ENCODE peak calls at places on chromosomes 6 and 20, in eight cellular contexts. H is left lung, K is HCT116, T is epithelial cell of esophagus, Q is AG10803, C is IMR-90, B is epithelial cell of proximal tubule, L is GM23338. X is an unnamed sample.

GRCh38 chr6:17816921-17817611 is 110.3 kb upstream of the NUP153 start:
- DNase-seq in H (no peak), K (no peak), T (no peak), Q (peak), C (peak), B (peak), L (no peak), X (peak)

GRCh38 chr6:124373386-124373785 is 569.7 kb downstream of the NKAIN2 start:
- DNase-seq in H (no peak), K (no peak), T (no peak), Q (no peak), C (no peak), B (no peak), L (no peak), X (no peak)

GRCh38 chr6:93317587-93317986 is 101.8 kb downstream of the EPHA7 start:
- DNase-seq in H (no peak), K (no peak), T (no peak), Q (no peak), C (no peak), B (no peak), L (no peak), X (no peak)

GRCh38 chr20:34538671-34539123 is 19.8 kb upstream of the MAP1LC3A start:
- DNase-seq in H (no peak), K (no peak), T (peak), Q (peak), C (peak), B (no peak), L (peak), X (peak)

GRCh38 chr6:82968708-82969107 is 96.9 kb downstream of the UBE3D start:
- DNase-seq in H (no peak), K (no peak), T (no peak), Q (no peak), C (no peak), B (no peak), L (no peak), X (no peak)

GRCh38 chr20:53872081-53872541 is 198.3 kb downstream of the BCAS1 start:
- DNase-seq in H (no peak), K (no peak), T (no peak), Q (peak), C (no peak), B (no peak), L (no peak), X (no peak)

GRCh38 chr6:5512422-5512821 is 251.1 kb downstream of the FARS2 start:
- DNase-seq in H (no peak), K (no peak), T (no peak), Q (no peak), C (no peak), B (no peak), L (no peak), X (no peak)

GRCh38 chr6:78910611-78911134 is 43.3 kb downstream of the IRAK1BP1 start:
- DNase-seq in H (peak), K (no peak), T (peak), Q (peak), C (no peak), B (no peak), L (peak), X (peak)

GRCh38 chr6:340991-341827 is 48.9 kb downstream of the DUSP22 start:
- DNase-seq in H (peak), K (no peak), T (no peak), Q (no peak), C (no peak), B (no peak), L (no peak), X (no peak)

GRCh38 chr6:13299403-13299821 is 28.9 kb downstream of the TBC1D7 start:
- DNase-seq in H (no peak), K (no peak), T (no peak), Q (no peak), C (no peak), B (no peak), L (no peak), X (no peak)

GRCh38 chr6:136657629-136658028 is 107.4 kb upstream of the MAP7 start:
- DNase-seq in H (no peak), K (no peak), T (peak), Q (peak), C (peak), B (no peak), L (no peak), X (no peak)

GRCh38 chr20:50313223-50313820 is 122.7 kb downstream of the CEBPB start:
- DNase-seq in H (no peak), K (no peak), T (peak), Q (no peak), C (peak), B (no peak), L (no peak), X (peak)

GRCh38 chr20:40666336-40666735 is 22.7 kb downstream of the MAFB start:
- DNase-seq in H (no peak), K (no peak), T (no peak), Q (no peak), C (no peak), B (no peak), L (no peak), X (no peak)

GRCh38 chr6:71294121-71294523 is 5.5 kb downstream of the OGFRL1 start:
- DNase-seq in H (peak), K (no peak), T (peak), Q (peak), C (peak), B (no peak), L (no peak), X (peak)

DNA sequence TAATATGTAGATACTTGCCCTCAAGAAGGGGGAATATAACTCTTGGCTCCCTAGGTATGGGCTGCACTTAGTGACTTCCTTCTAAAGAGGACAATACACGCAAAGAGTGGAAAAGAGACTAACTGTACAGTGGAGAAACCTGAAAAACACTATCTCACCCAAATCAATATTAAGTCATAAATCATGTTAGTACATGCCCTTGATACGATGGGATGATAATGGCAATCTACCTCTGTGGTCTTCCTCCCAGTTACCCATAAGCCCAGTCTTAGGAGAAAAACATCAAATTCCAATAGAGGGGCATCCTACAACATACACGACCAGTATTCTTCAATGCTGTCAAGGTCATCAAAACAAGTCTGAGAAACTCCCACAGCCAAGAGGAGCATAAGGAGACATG is 1.3 kb downstream of the TRIM26 start:
- DNase-seq in H (no peak), K (no peak), T (peak), Q (no peak), C (no peak), B (no peak), L (no peak), X (no peak)
- H3K4me3 ChIP-seq in H (peak), K (peak), T (peak), Q (peak), C (peak), B (peak), L (peak), X (peak)

GRCh38 chr6:155417454-155417853 is 38.2 kb downstream of the NOX3 start:
- DNase-seq in H (no peak), K (no peak), T (no peak), Q (no peak), C (peak), B (no peak), L (no peak), X (no peak)
- H3K4me3 ChIP-seq in H (no peak), K (no peak), T (no peak), Q (no peak), C (no peak), B (no peak), L (no peak), X (no peak)

GRCh38 chr20:56924316-56924975 is 295.3 kb downstream of the TFAP2C start:
- DNase-seq in H (no peak), K (no peak), T (no peak), Q (no peak), C (no peak), B (no peak), L (peak), X (no peak)
- H3K4me3 ChIP-seq in H (no peak), K (no peak), T (no peak), Q (no peak), C (no peak), B (no peak), L (peak), X (no peak)

GRCh38 chr6:53464483-53464882 is 80.4 kb downstream of the GCLC start:
- DNase-seq in H (no peak), K (no peak), T (no peak), Q (no peak), C (no peak), B (no peak), L (no peak), X (no peak)

GRCh38 chr6:53469163-53469562 is 75.7 kb downstream of the GCLC start:
- DNase-seq in H (no peak), K (no peak), T (no peak), Q (no peak), C (no peak), B (no peak), L (no peak), X (no peak)

GRCh38 chr6:53465732-53466131 is 79.2 kb downstream of the GCLC start:
- DNase-seq in H (no peak), K (no peak), T (peak), Q (no peak), C (peak), B (peak), L (no peak), X (peak)

GRCh38 chr6:53464942-53465460 is 79.9 kb downstream of the GCLC start:
- DNase-seq in H (peak), K (no peak), T (peak), Q (no peak), C (peak), B (no peak), L (no peak), X (no peak)

DNA sequence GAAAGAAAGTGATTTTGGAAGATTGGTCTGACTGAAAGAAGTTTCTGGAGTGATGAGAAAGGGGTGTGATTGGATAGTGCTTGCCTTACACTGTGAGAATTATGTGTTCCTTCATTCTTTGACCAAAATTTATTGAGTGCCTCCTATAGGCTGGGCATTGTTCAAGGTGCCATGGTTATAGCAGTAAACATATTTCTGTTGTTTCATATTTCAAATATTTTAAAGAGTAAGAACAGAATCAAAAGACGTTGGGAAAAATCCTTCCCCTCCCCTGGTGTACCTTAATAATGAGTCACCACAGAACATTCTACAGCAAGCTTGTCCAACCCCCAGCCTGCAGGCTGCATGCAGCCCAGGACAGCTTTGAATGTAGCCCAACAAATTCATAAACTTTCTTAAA is 78.6 kb downstream of the GCLC start:
- DNase-seq in H (no peak), K (no peak), T (peak), Q (no peak), C (peak), B (no peak), L (no peak), X (peak)
- H3K4me3 ChIP-seq in H (no peak), K (no peak), T (no peak), Q (no peak), C (no peak), B (no peak), L (no peak), X (no peak)

GRCh38 chr20:64077541-64077875 is 1.8 kb downstream of the RGS19 start:
- DNase-seq in H (no peak), K (no peak), T (no peak), Q (no peak), C (no peak), B (no peak), L (no peak), X (no peak)
- H3K4me3 ChIP-seq in H (peak), K (no peak), T (no peak), Q (no peak), C (no peak), B (no peak), L (no peak), X (no peak)

GRCh38 chr6:34487536-34487935 is 21.7 kb downstream of the PACSIN1 start:
- DNase-seq in H (no peak), K (no peak), T (no peak), Q (no peak), C (no peak), B (no peak), L (no peak), X (no peak)

GRCh38 chr6:34484899-34485298 is 19.0 kb downstream of the PACSIN1 start:
- DNase-seq in H (no peak), K (peak), T (peak), Q (no peak), C (no peak), B (no peak), L (no peak), X (no peak)

GRCh38 chr6:34484391-34484790 is 18.5 kb downstream of the PACSIN1 start:
- DNase-seq in H (no peak), K (no peak), T (peak), Q (no peak), C (no peak), B (no peak), L (no peak), X (no peak)

GRCh38 chr6:34486106-34486740 is 20.3 kb downstream of the PACSIN1 start:
- DNase-seq in H (no peak), K (no peak), T (no peak), Q (no peak), C (no peak), B (no peak), L (no peak), X (no peak)

DNA sequence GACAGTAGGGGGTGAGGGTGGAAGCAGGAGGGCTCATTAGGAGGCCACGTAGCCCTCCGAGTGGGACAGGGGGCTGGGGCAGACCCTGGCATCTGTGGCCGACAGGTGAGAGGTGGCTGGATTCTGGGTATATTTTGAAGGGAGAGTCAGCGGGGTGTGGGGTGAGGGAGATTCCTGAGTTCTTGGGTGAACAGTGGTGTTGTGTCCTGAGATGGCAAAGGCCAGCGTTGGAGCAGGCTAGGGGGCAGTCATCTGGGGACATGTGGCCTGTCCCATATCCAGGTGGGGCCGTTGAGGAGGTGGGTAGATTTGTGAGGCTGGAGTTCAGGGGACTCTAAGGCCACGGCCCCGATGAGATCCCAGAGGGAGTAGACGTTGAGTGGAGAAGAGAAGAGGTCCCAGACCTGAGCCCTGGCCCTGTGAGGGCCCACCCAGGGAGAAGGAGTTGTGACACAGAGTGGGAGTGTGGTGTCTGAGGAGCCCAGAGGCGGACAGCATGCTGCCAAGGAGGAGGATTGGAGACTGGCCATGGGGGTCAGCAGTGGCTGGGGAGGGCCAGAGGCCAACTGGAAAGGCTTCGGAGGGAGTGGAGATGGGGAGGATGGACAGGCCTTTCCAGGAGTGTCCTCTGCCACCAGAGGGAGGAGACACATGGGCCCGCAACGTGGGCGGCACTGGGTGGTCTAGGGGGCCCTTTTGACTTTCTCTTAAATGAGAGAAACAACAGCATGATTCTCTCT is 19.6 kb downstream of the PACSIN1 start:
- DNase-seq in H (no peak), K (no peak), T (no peak), Q (no peak), C (no peak), B (no peak), L (no peak), X (no peak)
- H3K4me3 ChIP-seq in H (no peak), K (no peak), T (no peak), Q (no peak), C (no peak), B (no peak), L (no peak), X (no peak)

GRCh38 chr6:134230087-134230717 is 87.7 kb downstream of the SGK1 start:
- DNase-seq in H (peak), K (no peak), T (no peak), Q (no peak), C (no peak), B (no peak), L (peak), X (no peak)
- H3K4me3 ChIP-seq in H (no peak), K (no peak), T (no peak), Q (no peak), C (no peak), B (no peak), L (no peak), X (no peak)

GRCh38 chr6:132334517-132334876 is 66.8 kb downstream of the MOXD1 start:
- DNase-seq in H (no peak), K (no peak), T (no peak), Q (no peak), C (no peak), B (no peak), L (no peak), X (no peak)

GRCh38 chr6:132330759-132331158 is 70.5 kb downstream of the MOXD1 start:
- DNase-seq in H (no peak), K (no peak), T (peak), Q (no peak), C (no peak), B (no peak), L (no peak), X (no peak)

DNA sequence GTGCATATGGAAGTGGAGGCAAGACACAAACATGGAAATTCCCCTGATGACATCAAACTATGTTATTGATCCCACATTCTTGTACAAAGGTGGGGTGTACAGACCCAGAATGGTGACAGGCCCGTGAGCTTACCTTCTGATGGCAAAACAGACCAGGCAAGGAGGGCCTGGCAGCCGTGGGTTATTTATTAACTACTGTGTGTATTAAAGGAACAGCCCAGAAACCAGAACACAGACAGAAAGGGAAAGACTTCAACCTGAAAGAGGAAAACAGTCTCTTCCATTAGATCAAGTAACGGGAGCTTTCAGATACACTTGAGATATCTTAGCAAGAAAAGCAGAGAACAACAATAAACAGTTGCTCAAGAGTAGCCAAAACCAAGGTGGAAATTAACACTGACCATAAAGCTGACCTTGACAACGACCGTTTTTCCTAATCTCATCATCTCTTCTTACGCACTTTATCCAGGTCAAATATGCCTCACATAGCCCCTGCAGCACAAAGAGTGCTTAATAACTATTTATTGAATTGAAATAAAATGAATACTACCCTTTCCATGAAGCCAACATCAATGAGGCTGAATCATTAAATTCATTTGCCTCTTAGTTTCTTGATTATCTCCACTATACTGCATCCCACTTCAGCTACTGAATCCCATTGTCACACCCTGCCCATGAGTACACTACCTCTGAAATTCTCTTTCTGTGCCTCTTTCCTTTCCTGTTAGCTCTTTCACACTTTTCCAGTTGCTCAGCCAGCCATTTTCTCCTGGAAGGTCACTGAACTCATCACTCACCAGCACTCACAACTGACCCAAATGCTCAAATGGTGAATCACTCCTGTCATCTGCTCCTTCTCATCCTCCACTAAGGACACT is 67.4 kb downstream of the MOXD1 start:
- DNase-seq in H (no peak), K (peak), T (peak), Q (peak), C (peak), B (peak), L (peak), X (peak)
- H3K4me3 ChIP-seq in H (no peak), K (no peak), T (no peak), Q (no peak), C (no peak), B (peak), L (no peak), X (no peak)

DNA sequence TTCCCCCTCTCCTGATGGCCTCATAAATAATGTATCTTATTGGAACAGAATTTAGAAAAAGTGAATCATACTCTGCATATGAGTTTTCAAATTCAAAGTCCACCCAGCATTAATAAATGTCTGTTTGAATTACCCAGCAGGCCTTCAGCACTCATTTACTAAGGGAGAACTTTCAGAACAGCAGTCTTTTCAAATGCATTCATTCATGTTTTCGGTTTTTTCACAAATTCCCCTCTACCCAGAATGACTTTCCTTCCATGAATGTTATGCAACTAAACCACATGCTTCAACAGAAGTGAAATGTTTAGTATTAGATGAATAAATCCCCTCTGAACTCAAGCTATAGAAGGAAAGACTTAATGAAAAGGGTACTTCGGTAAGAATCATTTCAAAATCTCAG is 92.4 kb downstream of the RTN4IP1 start:
- DNase-seq in H (no peak), K (no peak), T (no peak), Q (no peak), C (peak), B (no peak), L (no peak), X (no peak)
- H3K4me3 ChIP-seq in H (no peak), K (no peak), T (no peak), Q (no peak), C (no peak), B (no peak), L (no peak), X (no peak)